ENCODE peak calls at places on chromosomes 13 and 19, in six cellular contexts. One of them, this sample, is unnamed.

GRCh38 chr19:44747739-44748425 is 626 bp upstream of the BCL3 start:
- DNase-seq in bronchial epithelial cell: peak; percentile 52
- DNase-seq in ascending aorta: peak; percentile 78
- DNase-seq in fibroblast of pulmonary artery: peak; percentile 86
- DNase-seq in neuronal stem cell: no peak
- DNase-seq in pancreas: peak; percentile 72
- DNase-seq in this sample: no peak

GRCh38 chr19:32924200-32924599 is 47.6 kb downstream of the CEP89 start:
- DNase-seq in neuronal stem cell: no peak
- DNase-seq in bronchial epithelial cell: no peak
- DNase-seq in ascending aorta: peak; percentile 38
- DNase-seq in pancreas: no peak
- DNase-seq in fibroblast of pulmonary artery: peak; percentile 1
- DNase-seq in this sample: no peak

GRCh38 chr13:86892330-86892729 is 778.8 kb upstream of the SLITRK5 start:
- DNase-seq in pancreas: no peak
- DNase-seq in neuronal stem cell: no peak
- DNase-seq in fibroblast of pulmonary artery: no peak
- DNase-seq in bronchial epithelial cell: no peak
- DNase-seq in ascending aorta: no peak
- DNase-seq in this sample: no peak

GRCh38 chr19:43551399-43552197 is 18.6 kb downstream of the ZNF575 start:
- DNase-seq in ascending aorta: no peak
- DNase-seq in neuronal stem cell: no peak
- DNase-seq in bronchial epithelial cell: no peak
- DNase-seq in fibroblast of pulmonary artery: no peak
- DNase-seq in pancreas: no peak
- DNase-seq in this sample: no peak

GRCh38 chr13:49499889-49500660 is 4.3 kb downstream of the PHF11 start:
- DNase-seq in bronchial epithelial cell: peak; percentile 30
- DNase-seq in neuronal stem cell: no peak
- DNase-seq in pancreas: no peak
- DNase-seq in ascending aorta: no peak
- DNase-seq in fibroblast of pulmonary artery: peak; percentile 58
- DNase-seq in this sample: no peak

GRCh38 chr19:39270091-39270871 is 2.1 kb downstream of the IFNL2 start:
- DNase-seq in ascending aorta: no peak
- DNase-seq in neuronal stem cell: no peak
- DNase-seq in bronchial epithelial cell: no peak
- DNase-seq in pancreas: no peak
- DNase-seq in fibroblast of pulmonary artery: peak; percentile 10
- DNase-seq in this sample: no peak

GRCh38 chr13:72565893-72566292 is 161.5 kb downstream of the MZT1 start:
- DNase-seq in ascending aorta: no peak
- DNase-seq in fibroblast of pulmonary artery: peak; percentile 49
- DNase-seq in bronchial epithelial cell: peak; percentile 40
- DNase-seq in neuronal stem cell: peak; percentile 5
- DNase-seq in pancreas: no peak
- DNase-seq in this sample: no peak

GRCh38 chr19:45772912-45773311 is 3.9 kb upstream of the SIX5 start:
- DNase-seq in pancreas: peak; percentile 47
- DNase-seq in neuronal stem cell: no peak
- DNase-seq in bronchial epithelial cell: no peak
- DNase-seq in fibroblast of pulmonary artery: no peak
- DNase-seq in ascending aorta: no peak
- DNase-seq in this sample: no peak

GRCh38 chr19:861756-862528 is 2.5 kb downstream of the CFD start:
- DNase-seq in neuronal stem cell: peak; percentile 43
- DNase-seq in pancreas: peak; percentile 49
- DNase-seq in fibroblast of pulmonary artery: peak; percentile 28
- DNase-seq in ascending aorta: no peak
- DNase-seq in bronchial epithelial cell: peak; percentile 48
- DNase-seq in this sample: no peak

GRCh38 chr13:23325191-23325590 is 108.3 kb downstream of the SACS start:
- DNase-seq in ascending aorta: no peak
- DNase-seq in pancreas: no peak
- DNase-seq in bronchial epithelial cell: peak; percentile 92
- DNase-seq in neuronal stem cell: no peak
- DNase-seq in fibroblast of pulmonary artery: no peak
- DNase-seq in this sample: no peak

GRCh38 chr13:102399791-102400618 is 1.8 kb downstream of the FGF14 start:
- DNase-seq in ascending aorta: no peak
- DNase-seq in bronchial epithelial cell: no peak
- DNase-seq in fibroblast of pulmonary artery: no peak
- DNase-seq in pancreas: peak; percentile 11
- DNase-seq in neuronal stem cell: no peak
- DNase-seq in this sample: no peak

GRCh38 chr13:46567671-46568070 is 14.7 kb downstream of the LRCH1 start:
- DNase-seq in pancreas: no peak
- DNase-seq in fibroblast of pulmonary artery: no peak
- DNase-seq in neuronal stem cell: no peak
- DNase-seq in ascending aorta: no peak
- DNase-seq in bronchial epithelial cell: no peak
- DNase-seq in this sample: no peak
- H3K4me3 ChIP-seq in pancreas: no peak overlapping the region
- H3K4me3 ChIP-seq in fibroblast of pulmonary artery: no peak overlapping the region
- H3K4me3 ChIP-seq in neuronal stem cell: no peak overlapping the region
- H3K4me3 ChIP-seq in ascending aorta: no peak overlapping the region
- H3K4me3 ChIP-seq in bronchial epithelial cell: no peak overlapping the region
- H3K4me3 ChIP-seq in this sample: no peak overlapping the region

GRCh38 chr13:99995104-99995502 is 13.5 kb downstream of the ZIC2 start:
- DNase-seq in neuronal stem cell: no peak
- DNase-seq in fibroblast of pulmonary artery: no peak
- DNase-seq in ascending aorta: no peak
- DNase-seq in pancreas: no peak
- DNase-seq in bronchial epithelial cell: no peak
- DNase-seq in this sample: no peak

GRCh38 chr13:99996177-99996705 is 14.7 kb downstream of the ZIC2 start:
- DNase-seq in ascending aorta: no peak
- DNase-seq in pancreas: no peak
- DNase-seq in bronchial epithelial cell: peak; percentile 27
- DNase-seq in fibroblast of pulmonary artery: peak; percentile 21
- DNase-seq in neuronal stem cell: peak; percentile 45
- DNase-seq in this sample: no peak

GRCh38 chr13:99993660-99994455 is 12.3 kb downstream of the ZIC2 start:
- DNase-seq in pancreas: no peak
- DNase-seq in neuronal stem cell: peak; percentile 35
- DNase-seq in ascending aorta: no peak
- DNase-seq in fibroblast of pulmonary artery: no peak
- DNase-seq in bronchial epithelial cell: no peak
- DNase-seq in this sample: no peak

GRCh38 chr13:99997702-99998219 is 16.2 kb downstream of the ZIC2 start:
- DNase-seq in pancreas: no peak
- DNase-seq in neuronal stem cell: no peak
- DNase-seq in ascending aorta: no peak
- DNase-seq in bronchial epithelial cell: no peak
- DNase-seq in fibroblast of pulmonary artery: no peak
- DNase-seq in this sample: no peak

DNA sequence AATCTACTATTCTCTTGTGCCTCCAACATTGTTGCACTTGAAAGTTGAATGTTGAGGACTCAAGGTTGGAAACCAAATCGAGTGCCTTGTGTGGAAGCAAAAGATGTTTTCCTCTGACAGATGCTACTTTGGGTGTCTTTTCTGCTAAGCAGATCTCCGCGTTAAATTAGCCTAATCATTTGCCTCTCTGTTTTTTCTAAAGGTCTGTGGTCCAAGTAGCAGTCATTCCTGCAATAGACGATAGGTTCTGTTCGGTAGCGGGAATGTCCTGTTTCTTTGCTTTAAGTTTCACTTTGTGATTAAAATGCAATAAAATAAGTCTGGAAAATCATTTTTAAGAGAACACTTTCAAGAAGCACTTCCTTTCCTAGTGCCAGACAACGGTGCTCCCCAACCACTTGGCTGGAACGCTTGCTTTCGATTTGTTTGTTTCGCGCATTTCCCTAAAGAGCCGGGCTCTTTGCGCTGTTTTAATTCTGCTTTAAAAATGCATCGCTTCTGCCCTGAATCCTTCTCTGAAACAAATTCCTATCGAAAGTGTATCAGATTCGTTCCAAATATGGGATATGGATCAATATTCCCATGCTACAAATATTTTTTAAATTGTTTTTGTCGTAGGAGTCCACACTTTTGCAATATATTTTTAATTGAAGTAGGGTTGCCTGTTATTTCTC is 14.1 kb downstream of the ZIC2 start:
- DNase-seq in pancreas: no peak
- DNase-seq in neuronal stem cell: peak; percentile 61
- DNase-seq in ascending aorta: peak; percentile 22
- DNase-seq in bronchial epithelial cell: peak; percentile 34
- DNase-seq in fibroblast of pulmonary artery: peak; percentile 21
- DNase-seq in this sample: peak; percentile 7
- H3K4me3 ChIP-seq in pancreas: no peak overlapping the region
- H3K4me3 ChIP-seq in neuronal stem cell: no peak overlapping the region
- H3K4me3 ChIP-seq in ascending aorta: no peak overlapping the region
- H3K4me3 ChIP-seq in bronchial epithelial cell: no peak overlapping the region
- H3K4me3 ChIP-seq in fibroblast of pulmonary artery: no peak overlapping the region
- H3K4me3 ChIP-seq in this sample: no peak overlapping the region

DNA sequence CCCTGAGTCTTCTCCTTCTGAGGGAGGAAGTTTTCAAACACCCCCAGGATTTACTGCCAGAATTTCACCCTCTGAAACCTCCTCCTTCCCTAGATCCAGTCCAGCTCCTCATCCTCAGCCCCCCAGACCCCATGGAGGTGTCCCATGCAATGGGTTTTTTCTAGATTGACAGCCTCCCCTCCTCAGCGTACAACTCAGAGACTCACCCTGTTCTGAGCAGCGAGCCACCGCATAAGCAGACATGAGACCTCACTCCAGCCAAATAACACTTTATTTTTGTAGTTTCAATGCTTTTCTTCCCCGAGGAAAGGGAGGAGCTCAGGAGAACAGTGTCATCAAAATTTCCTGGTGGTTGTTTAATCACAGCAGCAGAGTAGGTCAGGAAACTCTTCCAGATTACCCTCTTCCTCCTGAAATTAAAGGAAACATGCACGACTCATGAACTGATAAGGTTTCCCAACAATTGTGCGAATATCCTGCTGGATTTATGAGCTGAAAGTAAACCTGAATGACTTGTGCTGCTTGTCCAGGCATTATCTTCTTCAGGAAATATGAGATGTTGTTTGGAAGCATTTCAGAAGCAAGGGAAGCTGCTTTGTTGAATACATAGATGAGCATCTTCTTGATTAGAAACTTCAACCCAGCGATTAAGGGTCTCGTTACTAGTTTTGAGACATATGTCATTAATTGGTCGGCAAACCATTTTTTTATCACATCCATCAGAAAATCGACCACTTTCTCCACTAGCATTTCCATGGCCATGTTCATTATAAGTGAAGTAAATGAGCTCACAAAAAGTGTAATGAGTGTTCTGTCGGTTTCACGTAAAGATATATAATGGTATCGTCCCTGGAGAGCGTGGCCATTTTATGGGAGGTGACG is 36.2 kb downstream of the ERICH4 start:
- DNase-seq in neuronal stem cell: no peak
- DNase-seq in pancreas: no peak
- DNase-seq in fibroblast of pulmonary artery: peak; percentile 68
- DNase-seq in bronchial epithelial cell: no peak
- DNase-seq in ascending aorta: no peak
- DNase-seq in this sample: no peak
- H3K4me3 ChIP-seq in neuronal stem cell: no peak overlapping the region
- H3K4me3 ChIP-seq in pancreas: no peak overlapping the region
- H3K4me3 ChIP-seq in fibroblast of pulmonary artery: peak overlapping the region; percentile 30
- H3K4me3 ChIP-seq in bronchial epithelial cell: no peak overlapping the region
- H3K4me3 ChIP-seq in ascending aorta: no peak overlapping the region
- H3K4me3 ChIP-seq in this sample: no peak overlapping the region

DNA sequence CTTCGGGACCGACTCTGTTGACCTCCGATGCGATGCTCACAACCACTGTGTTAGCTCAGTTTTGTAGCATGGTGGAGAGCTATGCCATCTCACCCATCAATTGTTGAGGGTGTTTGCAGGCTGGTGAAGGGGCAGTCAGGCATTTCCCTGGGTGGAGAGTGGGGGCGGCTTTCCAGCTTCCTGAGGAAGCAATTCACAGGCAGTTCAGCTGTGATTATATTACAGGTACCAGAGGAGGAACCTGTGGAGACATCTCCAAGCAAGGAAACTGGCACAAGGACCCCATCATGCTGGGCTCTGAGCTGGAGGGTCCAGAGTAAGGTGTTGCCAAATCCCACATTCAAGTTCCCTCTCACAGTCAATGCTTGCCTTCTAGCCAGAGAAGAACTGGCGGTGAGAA is 166.0 kb upstream of the ZNF536 start:
- DNase-seq in bronchial epithelial cell: no peak
- DNase-seq in neuronal stem cell: no peak
- DNase-seq in fibroblast of pulmonary artery: no peak
- DNase-seq in ascending aorta: no peak
- DNase-seq in pancreas: no peak
- DNase-seq in this sample: no peak
- H3K4me3 ChIP-seq in bronchial epithelial cell: no peak overlapping the region
- H3K4me3 ChIP-seq in neuronal stem cell: no peak overlapping the region
- H3K4me3 ChIP-seq in fibroblast of pulmonary artery: no peak overlapping the region
- H3K4me3 ChIP-seq in ascending aorta: no peak overlapping the region
- H3K4me3 ChIP-seq in pancreas: no peak overlapping the region
- H3K4me3 ChIP-seq in this sample: no peak overlapping the region

GRCh38 chr13:43784491-43784890 is 2.3 kb downstream of the ENOX1 start:
- DNase-seq in bronchial epithelial cell: no peak
- DNase-seq in pancreas: no peak
- DNase-seq in neuronal stem cell: no peak
- DNase-seq in ascending aorta: no peak
- DNase-seq in fibroblast of pulmonary artery: peak; percentile 40
- DNase-seq in this sample: no peak

GRCh38 chr13:43785166-43785680 is 1.5 kb downstream of the ENOX1 start:
- DNase-seq in bronchial epithelial cell: no peak
- DNase-seq in pancreas: no peak
- DNase-seq in fibroblast of pulmonary artery: no peak
- DNase-seq in ascending aorta: no peak
- DNase-seq in neuronal stem cell: no peak
- DNase-seq in this sample: no peak

GRCh38 chr13:43786766-43787517 is at the start of gene ENOX1:
- DNase-seq in fibroblast of pulmonary artery: peak; percentile 83
- DNase-seq in ascending aorta: no peak
- DNase-seq in pancreas: peak; percentile 53
- DNase-seq in neuronal stem cell: peak; percentile 64
- DNase-seq in bronchial epithelial cell: no peak
- DNase-seq in this sample: no peak

GRCh38 chr13:43786472-43786765 is 353 bp downstream of the ENOX1 start:
- DNase-seq in bronchial epithelial cell: no peak
- DNase-seq in ascending aorta: no peak
- DNase-seq in fibroblast of pulmonary artery: no peak
- DNase-seq in pancreas: no peak
- DNase-seq in neuronal stem cell: no peak
- DNase-seq in this sample: no peak

GRCh38 chr13:43785681-43786471 is 896 bp downstream of the ENOX1 start:
- DNase-seq in pancreas: peak; percentile 81
- DNase-seq in ascending aorta: peak; percentile 80
- DNase-seq in fibroblast of pulmonary artery: peak; percentile 82
- DNase-seq in neuronal stem cell: peak; percentile 41
- DNase-seq in bronchial epithelial cell: peak; percentile 50
- DNase-seq in this sample: no peak
- H3K4me3 ChIP-seq in pancreas: peak overlapping the region; percentile 53
- H3K4me3 ChIP-seq in ascending aorta: peak overlapping the region; percentile 64
- H3K4me3 ChIP-seq in fibroblast of pulmonary artery: peak overlapping the region; percentile 65
- H3K4me3 ChIP-seq in neuronal stem cell: peak overlapping the region; percentile 85
- H3K4me3 ChIP-seq in bronchial epithelial cell: peak overlapping the region; percentile 61
- H3K4me3 ChIP-seq in this sample: peak overlapping the region; percentile 64

This sample was measured in epithelial cell of proximal tubule.